ENCODE peak calls at places on chromosomes 12 and 14, in four cellular contexts. One of them, this sample, is unnamed. For H3K36me3, the result is how much of the 10 kb centered on the place peaks cover.

GRCh38 chr12:105229446-105229845 is 6.5 kb downstream of the APPL2 start:
- DNase-seq in K562: peak
- DNase-seq in astrocyte: no peak
- DNase-seq in SK-N-SH: no peak
- DNase-seq in this sample: no peak

GRCh38 chr12:104457746-104458644 is 1.2 kb downstream of the CHST11 start:
- DNase-seq in SK-N-SH: peak
- DNase-seq in astrocyte: no peak
- DNase-seq in K562: peak
- DNase-seq in this sample: peak

GRCh38 chr12:94304566-94305061 is 155.1 kb downstream of the CEP83 start:
- DNase-seq in K562: no peak
- DNase-seq in astrocyte: peak
- DNase-seq in SK-N-SH: no peak
- DNase-seq in this sample: no peak

GRCh38 chr12:45409966-45410365 is 194.1 kb downstream of the ANO6 start:
- DNase-seq in astrocyte: peak
- DNase-seq in K562: no peak
- DNase-seq in SK-N-SH: no peak
- DNase-seq in this sample: no peak

GRCh38 chr14:101187816-101188570 is 284.5 kb upstream of the RTL1 start:
- DNase-seq in SK-N-SH: peak
- DNase-seq in K562: no peak
- DNase-seq in astrocyte: no peak
- DNase-seq in this sample: no peak

GRCh38 chr12:63989301-63989845 is 144.9 kb downstream of the SRGAP1 start:
- DNase-seq in SK-N-SH: no peak
- DNase-seq in astrocyte: peak
- DNase-seq in K562: no peak
- DNase-seq in this sample: no peak

GRCh38 chr14:24196071-24197061 is 1.1 kb upstream of the TM9SF1 start:
- DNase-seq in SK-N-SH: no peak
- DNase-seq in K562: peak
- DNase-seq in astrocyte: peak
- DNase-seq in this sample: peak

GRCh38 chr14:87691482-87691881 is 301.5 kb downstream of the GALC start:
- DNase-seq in SK-N-SH: no peak
- DNase-seq in astrocyte: no peak
- DNase-seq in K562: no peak
- DNase-seq in this sample: no peak

GRCh38 chr12:14768823-14769405 is 34.4 kb downstream of the WBP11 start:
- DNase-seq in astrocyte: no peak
- DNase-seq in SK-N-SH: no peak
- DNase-seq in K562: no peak
- DNase-seq in this sample: peak

GRCh38 chr12:93956551-93956950 is 191.8 kb upstream of the PLXNC1 start:
- DNase-seq in K562: no peak
- DNase-seq in astrocyte: no peak
- DNase-seq in SK-N-SH: no peak
- DNase-seq in this sample: no peak

GRCh38 chr12:111664510-111664909 is 21.2 kb downstream of the BRAP start:
- DNase-seq in astrocyte: no peak
- DNase-seq in K562: no peak
- DNase-seq in SK-N-SH: no peak
- DNase-seq in this sample: no peak

GRCh38 chr12:102095677-102096263 is 24.1 kb downstream of the NUP37 start:
- DNase-seq in SK-N-SH: peak
- DNase-seq in K562: peak
- DNase-seq in astrocyte: peak
- DNase-seq in this sample: peak

GRCh38 chr12:127455347-127456265 is 811.4 kb upstream of the TMEM132C start:
- DNase-seq in K562: no peak
- DNase-seq in SK-N-SH: peak
- DNase-seq in astrocyte: peak
- DNase-seq in this sample: no peak

GRCh38 chr12:52584156-52584682 is 10.6 kb upstream of the KRT74 start:
- DNase-seq in astrocyte: no peak
- DNase-seq in K562: no peak
- DNase-seq in SK-N-SH: no peak
- DNase-seq in this sample: no peak

GRCh38 chr14:50775357-50775756 is 55.6 kb downstream of the NIN start:
- DNase-seq in SK-N-SH: no peak
- DNase-seq in astrocyte: peak
- DNase-seq in K562: no peak
- DNase-seq in this sample: no peak

GRCh38 chr12:95208678-95209077 is 8.6 kb downstream of the FGD6 start:
- DNase-seq in K562: no peak
- DNase-seq in astrocyte: no peak
- DNase-seq in SK-N-SH: no peak
- DNase-seq in this sample: no peak

GRCh38 chr14:33563492-33563891 is 387.4 kb downstream of the EGLN3 start:
- DNase-seq in SK-N-SH: no peak
- DNase-seq in astrocyte: peak
- DNase-seq in K562: no peak
- DNase-seq in this sample: no peak

DNA sequence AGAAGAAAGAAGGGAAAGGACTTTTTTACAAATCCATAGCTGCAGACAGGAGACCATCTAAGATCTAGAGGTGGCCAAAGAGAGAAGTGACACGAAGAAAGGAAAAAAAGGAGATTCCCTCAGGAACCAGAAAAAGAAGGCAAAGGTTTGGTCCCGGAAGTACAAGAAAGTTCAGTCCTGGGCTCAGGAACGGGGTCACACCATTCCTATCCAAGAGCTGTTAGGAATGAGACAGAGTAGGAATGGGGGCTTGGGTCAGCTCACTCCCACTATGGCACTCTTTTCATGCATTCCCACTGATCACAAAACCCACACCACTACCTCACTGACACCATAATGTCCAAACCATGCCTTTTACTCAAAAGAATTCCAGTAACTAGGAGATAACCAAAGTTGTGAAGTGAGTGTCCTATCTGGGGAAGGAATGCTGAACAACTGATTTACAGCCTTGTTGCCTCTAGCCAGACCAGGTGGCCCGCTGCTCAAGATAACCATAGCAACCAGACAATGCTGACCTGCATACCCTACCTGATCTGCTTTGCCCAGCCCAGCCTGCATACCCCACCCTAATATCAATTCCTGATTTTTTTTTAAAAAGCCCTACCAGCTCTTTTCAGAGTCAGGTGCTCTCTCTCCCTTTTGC is 8.4 kb downstream of the PPP2R3C start:
- DNase-seq in astrocyte: no peak
- DNase-seq in SK-N-SH: no peak
- DNase-seq in K562: no peak
- DNase-seq in this sample: no peak
- H3K36me3 ChIP-seq in astrocyte: under half
- H3K36me3 ChIP-seq in SK-N-SH: half or more
- H3K36me3 ChIP-seq in K562: under half
- H3K36me3 ChIP-seq in this sample: half or more

GRCh38 chr14:60212503-60213371 is 36.3 kb upstream of the PPM1A start:
- DNase-seq in astrocyte: no peak
- DNase-seq in SK-N-SH: no peak
- DNase-seq in K562: no peak
- DNase-seq in this sample: peak
- H2AFZ ChIP-seq in astrocyte: no peak
- H2AFZ ChIP-seq in SK-N-SH: no peak
- H2AFZ ChIP-seq in K562: no peak
- H2AFZ ChIP-seq in this sample: peak

GRCh38 chr12:109487181-109488050 is 10.0 kb downstream of the UBE3B start:
- DNase-seq in K562: no peak
- DNase-seq in SK-N-SH: no peak
- DNase-seq in astrocyte: no peak
- DNase-seq in this sample: no peak

GRCh38 chr12:109491671-109492070 is 14.2 kb downstream of the UBE3B start:
- DNase-seq in K562: no peak
- DNase-seq in astrocyte: no peak
- DNase-seq in SK-N-SH: no peak
- DNase-seq in this sample: no peak

GRCh38 chr12:109488051-109488665 is 10.7 kb downstream of the UBE3B start:
- DNase-seq in astrocyte: no peak
- DNase-seq in SK-N-SH: no peak
- DNase-seq in K562: no peak
- DNase-seq in this sample: no peak

GRCh38 chr12:109489955-109490565 is 12.6 kb downstream of the UBE3B start:
- DNase-seq in K562: no peak
- DNase-seq in SK-N-SH: no peak
- DNase-seq in astrocyte: no peak
- DNase-seq in this sample: no peak

GRCh38 chr12:109489016-109489954 is 11.9 kb downstream of the UBE3B start:
- DNase-seq in astrocyte: no peak
- DNase-seq in SK-N-SH: no peak
- DNase-seq in K562: no peak
- DNase-seq in this sample: no peak
- H3K36me3 ChIP-seq in astrocyte: half or more
- H3K36me3 ChIP-seq in SK-N-SH: half or more
- H3K36me3 ChIP-seq in K562: half or more
- H3K36me3 ChIP-seq in this sample: half or more

GRCh38 chr12:5599378-5599777 is 167.5 kb downstream of the NTF3 start:
- DNase-seq in SK-N-SH: no peak
- DNase-seq in K562: no peak
- DNase-seq in astrocyte: no peak
- DNase-seq in this sample: no peak
- H2AFZ ChIP-seq in SK-N-SH: no peak
- H2AFZ ChIP-seq in K562: no peak
- H2AFZ ChIP-seq in astrocyte: no peak
- H2AFZ ChIP-seq in this sample: no peak

GRCh38 chr14:22845103-22845394 is 8.7 kb downstream of the MMP14 start:
- DNase-seq in K562: no peak
- DNase-seq in SK-N-SH: no peak
- DNase-seq in astrocyte: no peak
- DNase-seq in this sample: no peak
- H3K36me3 ChIP-seq in K562: under half
- H3K36me3 ChIP-seq in SK-N-SH: under half
- H3K36me3 ChIP-seq in astrocyte: half or more
- H3K36me3 ChIP-seq in this sample: under half

DNA sequence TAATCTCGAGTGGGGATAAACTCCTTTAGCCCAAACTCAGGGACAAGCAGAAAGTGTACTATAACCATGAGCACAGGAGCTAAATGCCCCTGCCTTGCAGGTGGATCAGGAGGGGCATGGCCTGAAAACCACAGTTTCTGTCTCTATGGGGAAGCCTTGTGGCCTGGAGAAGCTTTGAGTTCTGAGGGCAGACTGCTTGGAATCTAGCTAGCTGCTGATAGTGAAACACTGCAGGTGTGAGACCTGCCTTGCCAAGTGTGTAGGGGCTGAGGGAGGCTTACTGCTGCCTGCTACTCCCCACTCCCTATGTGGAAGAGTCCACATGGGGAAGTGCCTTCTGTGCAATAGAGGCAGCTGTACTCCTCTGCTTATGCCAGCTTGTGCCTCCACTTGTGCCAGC is 352.3 kb upstream of the OR4E1 start:
- DNase-seq in SK-N-SH: no peak
- DNase-seq in K562: no peak
- DNase-seq in astrocyte: no peak
- DNase-seq in this sample: no peak
- H2AFZ ChIP-seq in SK-N-SH: no peak
- H2AFZ ChIP-seq in K562: no peak
- H2AFZ ChIP-seq in astrocyte: no peak
- H2AFZ ChIP-seq in this sample: no peak

This sample was measured in OCI-LY7.